ENCODE peak calls at places on chromosomes 12 and 14, in five cellular contexts. One of them, this sample, is unnamed. For H3K4me1, the result is how much of the 10 kb centered on the place peaks cover.

GRCh38 chr12:55664826-55665225 is 28.1 kb downstream of the OR10P1 start:
- DNase-seq in lower lobe of right lung: no peak
- DNase-seq in cardiac muscle cell: no peak
- DNase-seq in A549: no peak
- DNase-seq in gastrocnemius medialis: no peak
- DNase-seq in this sample: no peak

GRCh38 chr12:2170376-2170775 is 117.6 kb downstream of the CACNA1C start:
- DNase-seq in gastrocnemius medialis: no peak
- DNase-seq in A549: no peak
- DNase-seq in cardiac muscle cell: no peak
- DNase-seq in lower lobe of right lung: no peak
- DNase-seq in this sample: peak

GRCh38 chr14:61482348-61483206 is 161.2 kb downstream of the PRKCH start:
- DNase-seq in gastrocnemius medialis: no peak
- DNase-seq in cardiac muscle cell: no peak
- DNase-seq in A549: no peak
- DNase-seq in lower lobe of right lung: no peak
- DNase-seq in this sample: no peak

GRCh38 chr14:46250113-46250703 is 401.4 kb downstream of the RPL10L start:
- DNase-seq in gastrocnemius medialis: no peak
- DNase-seq in lower lobe of right lung: no peak
- DNase-seq in cardiac muscle cell: peak
- DNase-seq in A549: peak
- DNase-seq in this sample: no peak

GRCh38 chr12:40170593-40170992 is 54.2 kb upstream of the LRRK2 start:
- DNase-seq in cardiac muscle cell: no peak
- DNase-seq in gastrocnemius medialis: no peak
- DNase-seq in A549: no peak
- DNase-seq in lower lobe of right lung: peak
- DNase-seq in this sample: no peak

GRCh38 chr14:37595809-37596595 is 573 bp downstream of the TTC6 start:
- DNase-seq in A549: peak
- DNase-seq in lower lobe of right lung: peak
- DNase-seq in gastrocnemius medialis: no peak
- DNase-seq in cardiac muscle cell: no peak
- DNase-seq in this sample: no peak

GRCh38 chr12:92030618-92031017 is 115.0 kb downstream of the BTG1 start:
- DNase-seq in cardiac muscle cell: no peak
- DNase-seq in A549: no peak
- DNase-seq in lower lobe of right lung: no peak
- DNase-seq in gastrocnemius medialis: peak
- DNase-seq in this sample: no peak

GRCh38 chr12:53326460-53327185 is 5.2 kb upstream of the AAAS start:
- DNase-seq in gastrocnemius medialis: no peak
- DNase-seq in cardiac muscle cell: no peak
- DNase-seq in lower lobe of right lung: no peak
- DNase-seq in A549: no peak
- DNase-seq in this sample: no peak

GRCh38 chr14:103562385-103563088 is at the start of the genes BAG5 and COA8:
- DNase-seq in cardiac muscle cell: peak
- DNase-seq in lower lobe of right lung: peak
- DNase-seq in gastrocnemius medialis: peak
- DNase-seq in A549: peak
- DNase-seq in this sample: no peak

GRCh38 chr14:73059326-73059725 is 992 bp downstream of the RBM25 start:
- DNase-seq in A549: peak
- DNase-seq in lower lobe of right lung: no peak
- DNase-seq in cardiac muscle cell: peak
- DNase-seq in gastrocnemius medialis: no peak
- DNase-seq in this sample: no peak

GRCh38 chr12:121253638-121254335 is 42.7 kb downstream of the CAMKK2 start:
- DNase-seq in gastrocnemius medialis: no peak
- DNase-seq in cardiac muscle cell: no peak
- DNase-seq in lower lobe of right lung: no peak
- DNase-seq in A549: no peak
- DNase-seq in this sample: no peak

GRCh38 chr14:106872619-106873446 is 1346.5 kb downstream of the TMEM121 start:
- DNase-seq in gastrocnemius medialis: no peak
- DNase-seq in lower lobe of right lung: peak
- DNase-seq in cardiac muscle cell: no peak
- DNase-seq in A549: peak
- DNase-seq in this sample: no peak

GRCh38 chr12:67928621-67929369 is 60.5 kb upstream of the IFNG-AS1 start:
- DNase-seq in cardiac muscle cell: no peak
- DNase-seq in lower lobe of right lung: no peak
- DNase-seq in gastrocnemius medialis: no peak
- DNase-seq in A549: no peak
- DNase-seq in this sample: no peak

GRCh38 chr12:112524676-112525425 is 106.1 kb downstream of the PTPN11 start:
- DNase-seq in gastrocnemius medialis: no peak
- DNase-seq in cardiac muscle cell: no peak
- DNase-seq in A549: peak
- DNase-seq in lower lobe of right lung: no peak
- DNase-seq in this sample: no peak

GRCh38 chr12:102061096-102061555 is 665 bp downstream of the WASHC3 start:
- DNase-seq in gastrocnemius medialis: no peak
- DNase-seq in cardiac muscle cell: no peak
- DNase-seq in A549: no peak
- DNase-seq in lower lobe of right lung: no peak
- DNase-seq in this sample: no peak

GRCh38 chr12:111624540-111624939 is 25.4 kb upstream of the ATXN2 start:
- DNase-seq in cardiac muscle cell: no peak
- DNase-seq in A549: no peak
- DNase-seq in lower lobe of right lung: no peak
- DNase-seq in gastrocnemius medialis: no peak
- DNase-seq in this sample: no peak

GRCh38 chr12:31715283-31715825 is 13.5 kb downstream of the AMN1 start:
- DNase-seq in lower lobe of right lung: no peak
- DNase-seq in cardiac muscle cell: no peak
- DNase-seq in A549: peak
- DNase-seq in gastrocnemius medialis: no peak
- DNase-seq in this sample: no peak

GRCh38 chr14:91273273-91273884 is 28.9 kb upstream of the GPR68 start:
- DNase-seq in lower lobe of right lung: peak
- DNase-seq in gastrocnemius medialis: no peak
- DNase-seq in A549: no peak
- DNase-seq in cardiac muscle cell: no peak
- DNase-seq in this sample: no peak

GRCh38 chr12:39476121-39476520 is 33.2 kb upstream of the KIF21A start:
- DNase-seq in A549: peak
- DNase-seq in lower lobe of right lung: no peak
- DNase-seq in gastrocnemius medialis: no peak
- DNase-seq in cardiac muscle cell: no peak
- DNase-seq in this sample: no peak

GRCh38 chr12:92365836-92366235 is 220.2 kb upstream of the BTG1 start:
- DNase-seq in lower lobe of right lung: no peak
- DNase-seq in gastrocnemius medialis: no peak
- DNase-seq in cardiac muscle cell: no peak
- DNase-seq in A549: no peak
- DNase-seq in this sample: no peak

DNA sequence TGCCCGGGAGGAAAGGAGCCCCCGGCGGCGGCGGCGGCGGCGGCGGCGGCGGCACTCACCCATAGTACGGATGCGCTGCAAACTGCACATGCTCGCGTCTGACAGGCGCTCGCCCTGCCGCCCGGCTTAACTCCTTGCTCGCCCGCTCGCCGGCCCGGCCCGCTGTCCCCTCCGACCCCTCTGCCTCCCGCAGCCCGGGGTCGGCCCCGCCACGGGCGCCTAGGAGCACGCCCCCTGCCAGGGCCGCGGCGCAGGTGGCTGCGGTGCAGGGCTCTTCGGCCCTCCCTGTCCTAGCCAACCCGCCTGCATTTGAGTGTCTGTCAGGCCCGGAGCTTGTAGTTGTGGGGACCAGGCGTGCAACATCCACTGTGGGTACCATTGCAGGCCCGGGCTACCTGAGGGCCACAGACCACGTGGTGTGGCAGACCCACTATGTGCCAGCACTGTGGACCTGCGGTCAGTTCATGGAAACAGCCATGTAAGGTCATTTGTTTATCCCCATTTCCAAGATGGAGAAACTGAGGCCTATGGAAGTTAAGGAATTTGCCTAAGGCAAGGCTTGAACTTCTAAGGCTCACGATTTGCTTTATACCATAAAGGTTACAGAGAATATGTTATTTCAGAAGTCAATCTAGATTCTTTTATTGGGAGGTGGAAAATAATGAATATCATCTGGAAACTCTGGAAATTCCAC is 17.6 kb upstream of the PLEKHH1 start:
- DNase-seq in A549: no peak
- DNase-seq in cardiac muscle cell: no peak
- DNase-seq in lower lobe of right lung: peak
- DNase-seq in gastrocnemius medialis: no peak
- DNase-seq in this sample: no peak
- TF ChIP-seq CTCF in A549: no peak
- TF ChIP-seq CTCF in cardiac muscle cell: no peak
- TF ChIP-seq CTCF in lower lobe of right lung: no peak
- TF ChIP-seq CTCF in gastrocnemius medialis: no peak
- TF ChIP-seq CTCF in this sample: no peak

DNA sequence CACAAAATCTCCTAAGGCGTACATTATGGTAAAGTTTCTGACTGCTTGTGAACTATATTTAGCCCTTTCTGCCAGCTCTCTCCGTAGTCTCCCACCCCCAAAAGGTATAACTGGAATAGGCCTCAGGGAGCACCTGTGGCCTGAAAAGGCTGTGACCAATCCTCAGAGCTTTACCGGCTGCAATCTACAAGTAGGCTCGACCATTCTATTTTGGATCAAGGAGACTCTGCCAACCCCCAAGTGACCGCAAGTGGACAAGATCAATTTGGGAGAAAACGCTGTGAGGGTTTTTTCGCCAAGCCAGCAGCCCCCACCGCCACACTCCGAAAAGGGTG is 1.2 kb downstream of the PPTC7 start:
- DNase-seq in A549: no peak
- DNase-seq in lower lobe of right lung: no peak
- DNase-seq in cardiac muscle cell: peak
- DNase-seq in gastrocnemius medialis: peak
- DNase-seq in this sample: no peak
- H3K4me1 ChIP-seq in A549: under half
- H3K4me1 ChIP-seq in lower lobe of right lung: half or more
- H3K4me1 ChIP-seq in cardiac muscle cell: under half
- H3K4me1 ChIP-seq in gastrocnemius medialis: half or more
- H3K4me1 ChIP-seq in this sample: under half

GRCh38 chr14:77108753-77109152 is 10.7 kb downstream of the CIPC start:
- DNase-seq in lower lobe of right lung: no peak
- DNase-seq in gastrocnemius medialis: no peak
- DNase-seq in A549: no peak
- DNase-seq in cardiac muscle cell: no peak
- DNase-seq in this sample: no peak
- TF ChIP-seq CTCF in lower lobe of right lung: no peak
- TF ChIP-seq CTCF in gastrocnemius medialis: no peak
- TF ChIP-seq CTCF in A549: no peak
- TF ChIP-seq CTCF in cardiac muscle cell: no peak
- TF ChIP-seq CTCF in this sample: no peak

DNA sequence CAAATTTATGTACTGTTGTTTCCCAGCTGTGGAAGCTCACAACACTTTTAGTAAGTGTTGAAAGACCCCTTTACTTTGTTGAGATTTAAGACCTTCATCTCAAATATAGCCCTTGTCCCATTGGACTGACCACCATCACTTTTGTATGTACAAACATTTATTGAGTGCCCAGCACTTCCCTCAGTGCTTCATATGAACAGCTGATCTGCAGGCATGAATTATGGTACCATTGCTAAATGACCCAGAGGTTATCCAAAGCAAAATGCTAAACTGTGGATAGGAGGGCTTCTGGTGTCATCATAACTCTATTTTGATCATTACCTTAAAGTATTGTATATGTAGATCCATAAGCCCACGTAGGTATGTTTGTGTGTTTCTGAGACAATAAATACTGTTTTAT is 285.7 kb upstream of the RGS6 start:
- DNase-seq in A549: no peak
- DNase-seq in cardiac muscle cell: no peak
- DNase-seq in lower lobe of right lung: no peak
- DNase-seq in gastrocnemius medialis: no peak
- DNase-seq in this sample: no peak
- H3K4me1 ChIP-seq in A549: under half
- H3K4me1 ChIP-seq in cardiac muscle cell: under half
- H3K4me1 ChIP-seq in lower lobe of right lung: under half
- H3K4me1 ChIP-seq in gastrocnemius medialis: under half
- H3K4me1 ChIP-seq in this sample: under half

This sample was measured in thoracic aorta.